ENCODE peak calls at places on chromosome 22, in eight cellular contexts. W is GM13977, M is spleen, G is fibroblast of pulmonary artery, R is B cell, Q is lower leg skin, V is ovary, Y is AG10803. H is an unnamed sample.

GRCh38 chr22:36982136-36982535 is 37.1 kb downstream of the TST start:
- DNase-seq in M (no peak), G (no peak), R (no peak), W (no peak), Y (no peak), V (no peak), Q (peak; percentile 60), H (no peak)

GRCh38 chr22:48945621-48946458 is 881.8 kb downstream of the BRD1 start:
- DNase-seq in G (no peak), M (peak; percentile 62), V (no peak), Y (no peak), Q (peak; percentile 66), W (no peak), R (no peak), H (no peak)

GRCh38 chr22:19597399-19597735 is 73.2 kb upstream of the CLDN5 start:
- DNase-seq in Q (no peak), M (peak; percentile 45), G (no peak), W (peak; percentile 24), R (no peak), V (no peak), Y (no peak), H (no peak)

GRCh38 chr22:19517919-19518567 is 6.2 kb downstream of the CLDN5 start:
- DNase-seq in R (no peak), Y (no peak), Q (peak; percentile 81), M (no peak), G (no peak), V (no peak), W (no peak), H (no peak)

GRCh38 chr22:16609548-16610261 is 17.1 kb upstream of the CCT8L2 start:
- DNase-seq in M (no peak), Q (no peak), Y (no peak), W (peak; percentile 5), V (no peak), G (no peak), R (no peak), H (no peak)

GRCh38 chr22:40183029-40183581 is 5.4 kb downstream of the TNRC6B start:
- DNase-seq in G (peak; percentile 89), M (no peak), W (no peak), V (no peak), Y (peak; percentile 92), R (no peak), Q (no peak), H (peak; percentile 28)

GRCh38 chr22:33515733-33516297 is 404.5 kb downstream of the LARGE1 start:
- DNase-seq in M (no peak), V (peak; percentile 47), W (no peak), Y (no peak), Q (no peak), G (no peak), R (no peak), H (no peak)

GRCh38 chr22:47017245-47017644 is 254.8 kb downstream of the TBC1D22A start:
- DNase-seq in Y (no peak), G (no peak), R (no peak), M (no peak), W (no peak), V (peak; percentile 24), Q (peak; percentile 74), H (no peak)

GRCh38 chr22:21800552-21801303 is 65.1 kb upstream of the YPEL1 start:
- DNase-seq in W (no peak), Q (peak; percentile 76), Y (no peak), R (no peak), M (no peak), V (no peak), G (no peak), H (no peak)

GRCh38 chr22:26023104-26023775 is 146.0 kb upstream of the SEZ6L start:
- DNase-seq in M (no peak), V (no peak), Q (no peak), R (no peak), W (no peak), G (no peak), Y (no peak), H (no peak)

GRCh38 chr22:17918840-17919239 is 105.5 kb downstream of the MICAL3 start:
- DNase-seq in R (peak; percentile 9), W (no peak), V (no peak), G (no peak), Y (peak; percentile 85), M (no peak), Q (no peak), H (no peak)

GRCh38 chr22:48635825-48636224 is 1191.8 kb downstream of the BRD1 start:
- DNase-seq in Q (no peak), Y (no peak), M (no peak), G (no peak), V (no peak), W (no peak), R (no peak), H (no peak)

GRCh38 chr22:25970348-25970995 is 198.8 kb upstream of the SEZ6L start:
- DNase-seq in G (no peak), W (no peak), R (no peak), M (no peak), Y (no peak), V (no peak), Q (no peak), H (no peak)

DNA sequence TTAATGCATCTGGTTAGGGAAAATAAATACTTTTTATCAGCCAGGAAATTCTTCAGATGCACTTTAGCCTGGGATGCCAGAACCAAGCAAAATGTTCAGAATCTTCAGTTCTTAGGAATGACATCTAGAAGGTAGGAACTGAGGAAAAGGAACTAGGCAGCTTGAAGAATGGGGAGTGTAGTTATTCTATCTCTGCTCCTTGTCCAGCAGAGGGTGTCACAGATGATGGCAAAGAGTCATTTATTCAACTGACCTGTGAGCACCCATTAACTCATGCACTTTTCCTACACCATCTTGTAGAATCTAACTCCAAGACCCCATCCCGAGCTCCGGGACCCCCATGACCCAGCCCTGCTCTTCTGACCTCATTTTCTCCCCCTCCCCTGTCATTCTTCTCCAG is 122.1 kb upstream of the ISX start:
- DNase-seq in W (no peak), M (no peak), R (no peak), V (no peak), G (no peak), Y (no peak), Q (no peak), H (no peak)
- TF ChIP-seq CTCF in W (peak; percentile 16), M (no peak), R (no peak), V (no peak), G (no peak), Y (no peak), Q (no peak), H (no peak)

GRCh38 chr22:27820896-27821866 is 19.6 kb upstream of the MN1 start:
- DNase-seq in W (no peak), Y (no peak), G (no peak), Q (no peak), M (no peak), R (no peak), V (no peak), H (no peak)
- TF ChIP-seq CTCF in W (no peak), Y (no peak), G (no peak), Q (no peak), M (no peak), R (no peak), V (no peak), H (no peak)

GRCh38 chr22:41830174-41830573 is 2.7 kb upstream of the SREBF2 start:
- DNase-seq in M (no peak), V (no peak), G (no peak), Y (no peak), R (no peak), W (no peak), Q (no peak), H (no peak)
- TF ChIP-seq CTCF in M (no peak), V (no peak), G (no peak), Y (no peak), R (no peak), W (peak; percentile 8), Q (no peak), H (no peak)

DNA sequence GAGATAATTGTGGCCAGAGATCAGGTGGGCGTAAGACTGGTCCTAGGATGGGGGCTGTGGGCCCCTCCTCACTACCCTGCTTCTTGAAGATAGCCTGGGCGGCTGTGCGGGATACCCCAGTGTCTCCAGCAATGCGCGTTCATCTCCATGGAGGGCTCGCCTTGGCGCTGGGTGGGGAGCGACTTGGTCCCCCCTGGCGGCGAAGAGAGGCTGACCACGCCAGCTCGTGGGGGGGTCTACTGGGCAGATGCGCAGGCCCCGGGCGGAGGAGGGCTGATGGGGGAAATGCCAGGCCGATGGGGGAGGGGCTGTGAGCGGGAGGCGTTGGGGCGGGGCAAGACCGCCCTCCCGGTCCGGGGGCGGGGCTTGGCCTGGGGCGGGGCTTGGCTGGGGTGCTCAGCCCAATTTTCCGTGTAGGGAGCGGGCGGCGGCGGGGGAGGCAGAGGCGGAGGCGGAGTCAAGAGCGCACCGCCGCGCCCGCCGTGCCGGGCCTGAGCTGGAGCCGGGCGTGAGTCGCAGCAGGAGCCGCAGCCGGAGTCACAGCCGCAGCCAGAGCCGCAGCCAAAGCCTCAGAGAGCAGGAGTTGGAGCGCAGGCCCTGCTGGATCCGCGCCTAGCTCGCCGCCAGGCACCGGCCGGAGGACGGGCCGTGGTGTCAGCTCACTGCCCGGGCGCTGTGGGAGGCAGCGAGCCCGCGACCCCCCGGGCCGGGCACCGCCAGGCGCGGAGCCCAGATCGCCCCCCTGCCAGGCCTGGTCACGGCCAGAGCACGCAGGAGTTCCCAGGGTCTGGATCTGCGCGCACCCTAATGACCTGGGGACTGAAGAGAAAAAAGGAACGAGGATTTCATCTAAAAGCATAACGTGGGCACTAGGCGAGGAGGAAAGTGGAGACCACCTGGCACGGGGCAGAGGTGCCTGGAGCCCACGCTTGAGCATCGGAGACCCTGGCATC is at the start of gene SLC35E4:
- DNase-seq in R (peak; percentile 93), W (peak; percentile 98), Q (peak; percentile 99), G (peak; percentile 90), M (peak; percentile 97), Y (peak; percentile 87), V (peak; percentile 98), H (peak; percentile 88)
- TF ChIP-seq CTCF in R (no peak), W (peak; percentile 20), Q (no peak), G (peak; percentile 24), M (no peak), Y (peak; percentile 39), V (peak; percentile 62), H (no peak)

DNA sequence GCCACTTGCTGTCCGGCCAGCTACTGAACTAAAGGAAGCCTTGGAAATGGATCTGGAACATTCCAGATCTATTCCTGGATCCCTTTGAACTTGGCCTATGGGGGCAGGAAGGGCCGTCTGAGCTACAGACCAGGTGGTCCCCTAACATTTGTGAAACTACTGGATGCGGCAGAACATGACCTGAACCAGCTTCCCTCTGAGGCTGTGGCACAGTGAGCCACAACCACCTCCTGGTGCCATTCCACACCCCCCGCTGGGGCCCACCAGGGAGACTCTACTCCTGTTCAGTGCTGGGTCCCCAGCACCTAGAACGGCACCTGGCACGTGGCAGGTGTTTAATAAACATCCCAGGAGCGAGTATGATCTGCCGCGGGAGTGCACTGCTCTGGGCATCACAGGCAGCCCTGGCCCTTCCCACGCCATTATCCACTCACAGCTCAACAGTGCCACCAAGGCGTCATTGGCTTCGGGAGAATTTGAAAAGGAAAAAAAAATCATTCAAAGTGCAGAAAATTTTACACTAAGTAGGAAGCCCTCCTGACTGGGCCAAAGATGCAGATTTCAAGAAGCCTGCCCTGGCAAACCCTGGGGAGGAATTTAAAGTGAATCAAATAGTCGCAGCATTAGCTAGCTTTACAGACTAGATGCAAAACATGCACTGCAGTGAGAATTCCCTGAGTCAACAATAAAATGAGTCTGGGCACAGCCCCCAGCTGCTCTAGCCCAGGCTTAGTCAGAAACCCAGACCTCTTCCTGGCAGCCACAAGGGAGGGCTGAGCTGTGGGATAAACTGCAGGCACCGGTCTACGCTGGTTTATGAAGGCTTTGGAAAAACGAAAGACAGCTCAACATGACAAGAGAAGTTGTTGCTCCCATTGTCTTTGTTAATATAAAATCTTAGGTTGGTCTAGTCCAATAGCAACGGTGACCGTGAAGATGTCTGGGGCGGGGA is 14.3 kb upstream of the EFCAB6 start:
- DNase-seq in Y (peak; percentile 70), R (peak; percentile 14), Q (peak; percentile 83), V (peak; percentile 58), M (no peak), W (no peak), G (peak; percentile 65), H (peak; percentile 18)
- TF ChIP-seq CTCF in Y (peak; percentile 61), R (no peak), Q (no peak), V (no peak), M (no peak), W (peak; percentile 38), G (peak; percentile 5), H (peak; percentile 29)

H was measured in MCF 10A.